ENCODE peak calls at places on chromosomes 5 and 9, in four cellular contexts. J, Y, A and Z are unnamed samples.

GRCh38 chr5:137470111-137470920 is 28.8 kb downstream of the SPOCK1 start:
- DNase-seq in J (no peak), Y (no peak), A (no peak), Z (no peak)

GRCh38 chr5:138611295-138612220 is 36.4 kb upstream of the HSPA9 start:
- DNase-seq in J (peak), Y (peak), A (no peak), Z (no peak)

GRCh38 chr5:100502684-100503083 is 32.5 kb upstream of the FAM174A start:
- DNase-seq in J (no peak), Y (no peak), A (no peak), Z (no peak)

GRCh38 chr9:76321185-76321828 is 72.9 kb downstream of the RFK start:
- DNase-seq in J (no peak), Y (no peak), A (no peak), Z (no peak)

GRCh38 chr9:6054280-6055099 is 39.1 kb upstream of the RANBP6 start:
- DNase-seq in J (peak), Y (peak), A (no peak), Z (peak)

GRCh38 chr9:132068604-132069003 is 11.1 kb downstream of the MED27 start:
- DNase-seq in J (no peak), Y (no peak), A (no peak), Z (no peak)

GRCh38 chr9:101270325-101270701 is 114.5 kb downstream of the BAAT start:
- DNase-seq in J (no peak), Y (no peak), A (no peak), Z (no peak)

GRCh38 chr5:91136271-91136670 is 246.8 kb downstream of the ARRDC3 start:
- DNase-seq in J (no peak), Y (no peak), A (no peak), Z (no peak)

GRCh38 chr5:10563940-10564837 is at the start of gene ANKRD33B:
- DNase-seq in J (peak), Y (no peak), A (no peak), Z (peak)

GRCh38 chr9:110101531-110102161 is 106.3 kb downstream of the C9orf152 start:
- DNase-seq in J (no peak), Y (no peak), A (peak), Z (no peak)

GRCh38 chr5:107542428-107542827 is 128.3 kb downstream of the EFNA5 start:
- DNase-seq in J (no peak), Y (no peak), A (peak), Z (peak)

GRCh38 chr5:83450183-83450839 is 21.2 kb upstream of the VCAN start:
- DNase-seq in J (no peak), Y (no peak), A (no peak), Z (no peak)

GRCh38 chr9:133553978-133554713 is 19.6 kb downstream of the ADAMTSL2 start:
- DNase-seq in J (no peak), Y (no peak), A (no peak), Z (no peak)

GRCh38 chr9:92954078-92954861 is 6.9 kb downstream of the FGD3 start:
- DNase-seq in J (no peak), Y (no peak), A (peak), Z (no peak)

GRCh38 chr5:148976569-148977321 is 86.1 kb downstream of the SH3TC2 start:
- DNase-seq in J (no peak), Y (no peak), A (no peak), Z (no peak)

GRCh38 chr9:110971234-110971633 is 67.0 kb downstream of the LPAR1 start:
- DNase-seq in J (no peak), Y (no peak), A (no peak), Z (no peak)

GRCh38 chr9:85900504-85901201 is 40.3 kb upstream of the NAA35 start:
- DNase-seq in J (peak), Y (peak), A (no peak), Z (no peak)

GRCh38 chr5:177071671-177072385 is 14.9 kb upstream of the FGFR4 start:
- DNase-seq in J (peak), Y (peak), A (peak), Z (peak)

DNA sequence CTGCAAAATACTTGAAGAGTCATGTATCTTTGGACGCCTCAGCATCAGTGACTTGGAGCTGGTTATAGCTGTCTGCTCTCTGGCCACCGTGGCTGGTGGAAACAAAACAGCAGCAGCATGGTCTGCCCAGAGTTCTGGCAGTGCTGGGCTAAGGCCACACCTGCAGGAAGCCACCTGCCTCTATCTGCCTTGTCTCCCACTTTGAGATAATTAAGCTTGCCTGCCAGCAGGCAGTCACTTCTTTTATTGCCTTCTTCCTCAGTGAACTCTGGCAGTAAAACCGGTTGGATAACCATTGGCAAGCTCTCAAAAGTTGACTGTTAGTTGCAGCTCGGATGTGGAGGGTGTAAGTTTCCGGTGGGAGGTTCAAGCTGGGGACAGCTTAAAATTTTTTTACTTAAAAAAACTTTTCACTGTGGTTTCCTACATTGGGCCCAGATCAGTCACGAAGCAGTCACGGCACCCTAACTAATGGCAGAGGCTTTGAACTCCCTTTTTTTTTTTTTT is 4.9 kb downstream of the SMIM3 start:
- DNase-seq in J (no peak), Y (no peak), A (peak), Z (no peak)
- TF ChIP-seq CBX5 in J (no peak), Y (no peak), A (no peak), Z (no peak)

GRCh38 chr9:125600194-125600593 is 106.8 kb downstream of the MAPKAP1 start:
- DNase-seq in J (no peak), Y (no peak), A (no peak), Z (peak)
- TF ChIP-seq CBX5 in J (no peak), Y (no peak), A (no peak), Z (no peak)

GRCh38 chr9:114957558-114957957 is 27.2 kb upstream of the TNFSF8 start:
- DNase-seq in J (no peak), Y (no peak), A (no peak), Z (no peak)

GRCh38 chr9:114954986-114955623 is 24.7 kb upstream of the TNFSF8 start:
- DNase-seq in J (no peak), Y (no peak), A (no peak), Z (no peak)

GRCh38 chr9:114950761-114951160 is 20.4 kb upstream of the TNFSF8 start:
- DNase-seq in J (no peak), Y (no peak), A (no peak), Z (no peak)

GRCh38 chr9:114953016-114953415 is 22.6 kb upstream of the TNFSF8 start:
- DNase-seq in J (no peak), Y (no peak), A (no peak), Z (no peak)

GRCh38 chr9:114953917-114954316 is 23.5 kb upstream of the TNFSF8 start:
- DNase-seq in J (no peak), Y (no peak), A (no peak), Z (no peak)
- TF ChIP-seq CBX5 in J (no peak), Y (no peak), A (no peak), Z (no peak)

GRCh38 chr9:38375572-38375963 is 16.9 kb upstream of the ALDH1B1 start:
- DNase-seq in J (no peak), Y (no peak), A (no peak), Z (no peak)
- TF ChIP-seq CBX5 in J (no peak), Y (no peak), A (no peak), Z (no peak)

GRCh38 chr5:150059623-150060022 is 26.7 kb downstream of the CSF1R start:
- DNase-seq in J (no peak), Y (no peak), A (no peak), Z (no peak)
- TF ChIP-seq CBX5 in J (no peak), Y (no peak), A (no peak), Z (no peak)

GRCh38 chr9:127848756-127849504 is 5.5 kb downstream of the ENG start:
- DNase-seq in J (no peak), Y (no peak), A (no peak), Z (peak)

GRCh38 chr9:127847155-127847463 is 7.3 kb downstream of the ENG start:
- DNase-seq in J (no peak), Y (no peak), A (no peak), Z (no peak)

GRCh38 chr9:127847833-127848755 is 6.4 kb downstream of the ENG start:
- DNase-seq in J (no peak), Y (no peak), A (no peak), Z (no peak)

GRCh38 chr9:127846451-127847154 is 7.9 kb downstream of the ENG start:
- DNase-seq in J (peak), Y (no peak), A (no peak), Z (no peak)

GRCh38 chr9:127844821-127845359 is 9.6 kb downstream of the ENG start:
- DNase-seq in J (no peak), Y (no peak), A (no peak), Z (no peak)
- TF ChIP-seq CBX5 in J (no peak), Y (no peak), A (no peak), Z (no peak)

GRCh38 chr5:111478266-111478665 is 34.1 kb downstream of the STARD4 start:
- DNase-seq in J (no peak), Y (no peak), A (no peak), Z (no peak)

GRCh38 chr5:111480346-111480745 is 32.0 kb downstream of the STARD4 start:
- DNase-seq in J (no peak), Y (no peak), A (no peak), Z (no peak)

DNA sequence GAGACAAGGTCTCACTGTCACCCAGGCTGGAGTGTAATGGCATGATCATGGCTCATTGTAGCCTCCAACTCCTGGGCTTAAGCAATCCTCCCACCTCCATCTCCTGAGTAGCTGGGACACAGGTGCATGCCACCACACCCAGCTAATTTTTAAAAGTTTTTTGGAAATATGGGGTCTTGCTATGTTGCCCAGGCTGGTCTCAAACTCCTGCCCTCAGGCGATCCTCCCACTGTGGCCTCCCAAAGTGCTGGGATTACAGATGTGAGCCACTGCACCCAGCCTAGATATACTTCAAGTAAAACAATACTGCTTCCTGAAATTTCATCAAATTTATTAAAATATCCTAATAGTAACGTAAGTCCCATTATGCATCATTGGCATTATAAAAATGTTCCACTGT is 33.4 kb downstream of the STARD4 start:
- DNase-seq in J (no peak), Y (no peak), A (no peak), Z (no peak)
- TF ChIP-seq CBX5 in J (no peak), Y (no peak), A (no peak), Z (no peak)

GRCh38 chr5:90119531-90119940 is 290.0 kb downstream of the CETN3 start:
- DNase-seq in J (no peak), Y (no peak), A (no peak), Z (no peak)
- TF ChIP-seq CBX5 in J (no peak), Y (no peak), A (no peak), Z (no peak)

DNA sequence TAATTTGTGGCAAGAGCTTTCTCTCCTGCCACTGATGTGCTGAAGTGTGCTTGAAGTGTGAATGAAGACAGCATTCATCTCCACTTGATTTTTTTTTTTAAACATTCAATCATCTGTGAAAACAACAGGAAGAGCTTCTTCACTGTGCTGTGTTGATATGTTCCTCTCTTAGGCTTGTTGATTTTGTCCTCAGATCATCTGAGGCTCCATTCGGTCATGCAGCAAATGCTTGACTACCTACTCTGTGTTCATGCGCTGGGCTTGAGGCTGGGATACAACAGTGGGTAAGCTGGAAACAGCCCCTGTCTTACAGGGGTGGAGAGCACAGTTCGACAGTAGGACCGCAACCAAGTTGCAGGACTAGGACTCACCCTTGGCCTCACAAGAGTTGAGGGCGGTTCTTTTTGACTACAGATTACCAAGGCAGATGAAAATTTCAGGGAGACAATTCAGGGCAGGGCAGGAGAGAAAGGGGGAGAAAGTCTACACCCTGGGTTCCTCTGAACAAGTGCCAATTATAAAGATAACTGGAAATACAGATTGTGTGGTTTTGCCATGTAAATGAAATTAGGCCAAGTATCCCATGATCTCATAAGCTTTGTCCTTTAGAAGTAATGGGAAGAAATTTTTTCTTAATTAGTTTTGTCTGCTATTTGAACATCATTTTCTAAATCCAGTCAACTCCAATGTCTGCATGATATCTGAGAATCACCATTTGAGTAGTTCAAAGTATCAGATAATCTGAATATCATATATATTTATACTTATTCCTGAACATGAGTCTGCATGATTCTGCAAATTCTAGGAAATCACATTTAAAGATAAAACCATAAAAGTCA is 31.0 kb upstream of the F2R start:
- DNase-seq in J (no peak), Y (no peak), A (no peak), Z (no peak)
- TF ChIP-seq CBX5 in J (no peak), Y (no peak), A (no peak), Z (no peak)